ENCODE peak calls at places on chromosome 18, in eight cellular contexts. E is colonic mucosa, S is cardiac muscle cell, M is neuronal stem cell, P is brain microvascular endothelial cell, R is gastrocnemius medialis, C is right atrium auricular region, J is HL-60. D is an unnamed sample.

GRCh38 chr18:8912348-8913057 is 190.0 kb upstream of the NDUFV2 start:
- DNase-seq in E (no peak), S (no peak), M (peak; percentile 6), P (no peak), R (no peak), C (no peak), J (no peak), D (no peak)

GRCh38 chr18:75586576-75586975 is 159.1 kb upstream of the SMIM21 start:
- DNase-seq in E (no peak), S (no peak), M (no peak), P (no peak), R (no peak), C (no peak), J (no peak), D (no peak)

GRCh38 chr18:13242797-13243196 is 24.2 kb downstream of the LDLRAD4 start:
- DNase-seq in E (no peak), S (no peak), M (no peak), P (no peak), R (no peak), C (no peak), J (no peak), D (no peak)

GRCh38 chr18:79248495-79249078 is 147.1 kb upstream of the NFATC1 start:
- DNase-seq in E (no peak), S (peak; percentile 11), M (no peak), P (no peak), R (no peak), C (no peak), J (no peak), D (no peak)

GRCh38 chr18:76377359-76377756 is 117.7 kb downstream of the ZNF516 start:
- DNase-seq in E (no peak), S (no peak), M (no peak), P (no peak), R (no peak), C (no peak), J (no peak), D (no peak)

GRCh38 chr18:45688113-45688512 is 35.9 kb upstream of the SLC14A1 start:
- DNase-seq in E (no peak), S (peak; percentile 23), M (no peak), P (peak; percentile 40), R (no peak), C (no peak), J (no peak), D (no peak)

GRCh38 chr18:12930908-12931307 is 16.9 kb upstream of the SEH1L start:
- DNase-seq in E (no peak), S (no peak), M (no peak), P (no peak), R (no peak), C (no peak), J (no peak), D (no peak)

GRCh38 chr18:74921057-74921820 is 287.7 kb downstream of the PTGR3 start:
- DNase-seq in E (no peak), S (no peak), M (no peak), P (no peak), R (no peak), C (no peak), J (no peak), D (no peak)

GRCh38 chr18:40404284-40404683 is 1550.8 kb upstream of the PIK3C3 start:
- DNase-seq in E (no peak), S (no peak), M (no peak), P (no peak), R (no peak), C (no peak), J (no peak), D (no peak)

GRCh38 chr18:61086657-61087056 is 246.6 kb upstream of the CDH20 start:
- DNase-seq in E (no peak), S (no peak), M (no peak), P (no peak), R (no peak), C (no peak), J (no peak), D (no peak)

GRCh38 chr18:76430636-76431035 is 64.4 kb downstream of the ZNF516 start:
- DNase-seq in E (no peak), S (peak; percentile 59), M (no peak), P (no peak), R (no peak), C (no peak), J (no peak), D (no peak)

GRCh38 chr18:58087928-58088722 is 44.1 kb downstream of the NEDD4L start:
- DNase-seq in E (peak; percentile 74), S (no peak), M (no peak), P (no peak), R (no peak), C (no peak), J (no peak), D (peak; percentile 86)

GRCh38 chr18:51037230-51037629 is 7.2 kb downstream of the SMAD4 start:
- DNase-seq in E (no peak), S (no peak), M (no peak), P (no peak), R (no peak), C (no peak), J (no peak), D (no peak)
- H3K27ac ChIP-seq in E (no peak overlapping the region), S (peak overlapping the region; percentile 13), M (no peak overlapping the region), P (no peak overlapping the region), R (no peak overlapping the region), C (no peak overlapping the region), J (no peak overlapping the region), D (no peak overlapping the region)

GRCh38 chr18:48828201-48828580 is 122.6 kb downstream of the SMAD7 start:
- DNase-seq in E (no peak), S (no peak), M (no peak), P (no peak), R (no peak), C (no peak), J (no peak), D (no peak)
- H3K27ac ChIP-seq in E (no peak overlapping the region), S (peak overlapping the region; percentile 96), M (peak overlapping the region; percentile 70), P (peak overlapping the region; percentile 82), R (no peak overlapping the region), C (peak overlapping the region; percentile 79), J (no peak overlapping the region), D (no peak overlapping the region)

DNA sequence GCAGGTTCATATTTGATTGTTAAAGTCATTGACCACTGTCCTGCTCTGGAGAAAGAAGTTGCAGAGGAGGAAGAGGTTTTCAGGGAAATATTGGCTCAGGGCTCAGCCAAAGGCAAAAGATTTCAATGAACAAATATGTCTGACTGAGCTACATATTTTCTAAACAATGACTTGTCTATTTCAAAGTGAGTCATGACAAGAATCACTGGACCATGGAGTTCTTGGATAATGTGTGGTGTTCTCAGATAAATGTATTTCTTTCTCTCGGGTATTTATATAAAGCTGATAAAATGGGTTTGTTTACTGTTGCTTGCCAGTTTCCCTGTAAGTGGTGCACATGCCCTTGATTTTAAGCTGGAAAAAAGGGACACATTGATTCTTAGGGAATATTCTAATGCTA is 34.3 kb upstream of the RMP24 start:
- DNase-seq in E (no peak), S (peak; percentile 31), M (no peak), P (no peak), R (no peak), C (no peak), J (no peak), D (no peak)
- H3K27ac ChIP-seq in E (no peak overlapping the region), S (no peak overlapping the region), M (no peak overlapping the region), P (no peak overlapping the region), R (no peak overlapping the region), C (no peak overlapping the region), J (no peak overlapping the region), D (peak overlapping the region; percentile 72)

GRCh38 chr18:44543387-44543786 is 137.3 kb upstream of the SETBP1 start:
- DNase-seq in E (no peak), S (no peak), M (no peak), P (no peak), R (no peak), C (no peak), J (no peak), D (no peak)

GRCh38 chr18:44541781-44542180 is 138.9 kb upstream of the SETBP1 start:
- DNase-seq in E (no peak), S (no peak), M (no peak), P (no peak), R (no peak), C (no peak), J (no peak), D (no peak)

GRCh38 chr18:44548291-44549221 is 132.1 kb upstream of the SETBP1 start:
- DNase-seq in E (peak; percentile 28), S (peak; percentile 90), M (no peak), P (peak; percentile 41), R (no peak), C (no peak), J (no peak), D (no peak)

GRCh38 chr18:44546954-44547353 is 133.7 kb upstream of the SETBP1 start:
- DNase-seq in E (no peak), S (no peak), M (no peak), P (no peak), R (no peak), C (no peak), J (no peak), D (no peak)

DNA sequence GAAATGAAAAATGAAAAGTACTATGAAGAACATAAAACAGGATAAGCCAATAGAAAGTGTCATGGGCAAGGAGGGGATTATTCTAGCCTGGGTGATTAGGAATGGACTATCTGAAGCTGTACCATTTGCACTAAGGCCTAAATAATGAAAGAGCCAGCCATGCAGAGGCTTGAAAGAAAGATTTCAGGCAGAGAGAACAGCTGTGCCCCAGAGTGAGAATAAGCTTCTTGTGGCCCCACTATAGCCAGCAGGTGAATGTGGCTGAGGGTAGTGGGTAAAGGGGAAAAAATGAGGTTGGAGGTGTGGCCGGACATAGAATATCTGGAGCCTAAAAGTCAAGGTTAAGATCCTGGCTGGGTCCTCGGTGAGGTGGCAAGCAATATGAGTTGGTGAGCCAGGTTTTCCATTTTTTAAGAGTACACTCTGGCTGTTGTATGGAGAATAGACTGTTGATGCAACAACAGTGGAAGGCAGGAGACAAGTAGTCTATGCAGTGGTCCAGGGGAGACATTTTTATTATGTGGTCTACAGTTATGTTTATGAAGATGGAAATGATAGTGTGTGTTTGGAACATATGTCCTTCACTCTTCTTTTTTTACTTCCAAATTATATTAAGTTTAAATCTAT is 135.2 kb upstream of the SETBP1 start:
- DNase-seq in E (no peak), S (no peak), M (no peak), P (no peak), R (no peak), C (no peak), J (no peak), D (no peak)
- H3K27ac ChIP-seq in E (no peak overlapping the region), S (no peak overlapping the region), M (no peak overlapping the region), P (no peak overlapping the region), R (no peak overlapping the region), C (no peak overlapping the region), J (no peak overlapping the region), D (no peak overlapping the region)

D was measured in epithelial cell of prostate.